ENCODE peak calls at places on chromosomes 13 and 19, in four cellular contexts. Q, E, F and X are unnamed samples.

GRCh38 chr13:27053902-27054595 is 117.6 kb downstream of the USP12 start:
- DNase-seq in Q (peak; percentile 82), E (no peak), F (peak; percentile 59), X (no peak)

GRCh38 chr19:1883784-1884183 is 1.5 kb downstream of the ABHD17A start:
- DNase-seq in Q (no peak), E (no peak), F (no peak), X (no peak)

GRCh38 chr13:101399365-101399764 is 16.9 kb downstream of the NALCN start:
- DNase-seq in Q (peak; percentile 46), E (no peak), F (no peak), X (no peak)

GRCh38 chr19:19101540-19101939 is 36.7 kb downstream of the TMEM161A start:
- DNase-seq in Q (no peak), E (no peak), F (no peak), X (no peak)

GRCh38 chr13:31119966-31120733 is 41.6 kb downstream of the HSPH1 start:
- DNase-seq in Q (peak; percentile 7), E (no peak), F (no peak), X (no peak)

GRCh38 chr13:27079421-27079958 is 92.1 kb downstream of the USP12 start:
- DNase-seq in Q (peak; percentile 54), E (no peak), F (peak; percentile 81), X (no peak)

GRCh38 chr19:32675720-32676185 is at the start of gene RGS9BP:
- DNase-seq in Q (peak; percentile 68), E (peak; percentile 75), F (no peak), X (peak; percentile 85)

GRCh38 chr13:46668302-46668720 is 115.3 kb downstream of the LRCH1 start:
- DNase-seq in Q (peak; percentile 93), E (peak; percentile 20), F (peak; percentile 54), X (peak; percentile 47)

GRCh38 chr19:1263198-1263597 is 5.9 kb upstream of the CIRBP start:
- DNase-seq in Q (no peak), E (no peak), F (no peak), X (peak; percentile 22)

GRCh38 chr13:94480672-94481145 is 1.2 kb upstream of the DCT start:
- DNase-seq in Q (peak; percentile 76), E (no peak), F (no peak), X (no peak)

GRCh38 chr19:33040994-33041827 is 23.5 kb downstream of the RHPN2 start:
- DNase-seq in Q (peak; percentile 66), E (peak; percentile 75), F (peak; percentile 24), X (no peak)

GRCh38 chr19:41588497-41589209 is 12.7 kb downstream of the CEACAM21 start:
- DNase-seq in Q (peak; percentile 49), E (peak; percentile 39), F (no peak), X (no peak)

GRCh38 chr13:28684257-28684656 is 25.3 kb downstream of the POMP start:
- DNase-seq in Q (no peak), E (no peak), F (no peak), X (no peak)

GRCh38 chr13:43431279-43431678 is 355.5 kb downstream of the ENOX1 start:
- DNase-seq in Q (peak; percentile 31), E (no peak), F (no peak), X (no peak)

GRCh38 chr19:49474545-49474930 is 523 bp downstream of the FLT3LG start:
- DNase-seq in Q (no peak), E (no peak), F (no peak), X (no peak)

GRCh38 chr13:23551213-23552008 is 18.8 kb upstream of the TNFRSF19 start:
- DNase-seq in Q (no peak), E (no peak), F (no peak), X (no peak)

GRCh38 chr19:47633516-47633915 is 24.6 kb downstream of the BICRA start:
- DNase-seq in Q (no peak), E (no peak), F (no peak), X (no peak)

GRCh38 chr13:99963832-99964339 is 7.7 kb downstream of the ZIC5 start:
- DNase-seq in Q (no peak), E (no peak), F (no peak), X (no peak)

GRCh38 chr19:47494211-47494547 is 10.2 kb upstream of the KPTN start:
- DNase-seq in Q (no peak), E (no peak), F (no peak), X (no peak)

GRCh38 chr19:6318772-6319171 is 14.6 kb downstream of the ACER1 start:
- DNase-seq in Q (peak; percentile 38), E (no peak), F (no peak), X (no peak)

GRCh38 chr19:14425696-14426138 is 6.6 kb upstream of the DDX39A start:
- DNase-seq in Q (peak; percentile 40), E (no peak), F (no peak), X (no peak)

GRCh38 chr19:1189419-1189818 is 15.4 kb upstream of the SBNO2 start:
- DNase-seq in Q (no peak), E (no peak), F (no peak), X (no peak)

GRCh38 chr13:100916943-100917342 is 242.3 kb upstream of the TMTC4 start:
- DNase-seq in Q (no peak), E (no peak), F (no peak), X (no peak)

GRCh38 chr19:34506026-34506370 is 24.4 kb downstream of the WTIP start:
- DNase-seq in Q (no peak), E (no peak), F (no peak), X (no peak)

GRCh38 chr13:47017476-47017875 is 120.6 kb upstream of the HTR2A start:
- DNase-seq in Q (peak; percentile 63), E (no peak), F (no peak), X (no peak)

GRCh38 chr13:95579303-95579702 is 26.8 kb downstream of the CLDN10 start:
- DNase-seq in Q (no peak), E (no peak), F (no peak), X (no peak)

GRCh38 chr19:40599331-40600085 is 1.7 kb upstream of the LTBP4 start:
- DNase-seq in Q (no peak), E (no peak), F (no peak), X (no peak)

GRCh38 chr19:48945415-48945814 is 9.3 kb upstream of the BAX start:
- DNase-seq in Q (no peak), E (no peak), F (no peak), X (no peak)

GRCh38 chr13:32736648-32737047 is 150.4 kb downstream of the PDS5B start:
- DNase-seq in Q (peak; percentile 33), E (no peak), F (no peak), X (no peak)

GRCh38 chr13:111312944-111313590 is 7.4 kb upstream of the TEX29 start:
- DNase-seq in Q (no peak), E (no peak), F (no peak), X (no peak)

GRCh38 chr19:55626350-55626749 is 2.0 kb upstream of the ZNF784 start:
- DNase-seq in Q (no peak), E (no peak), F (no peak), X (no peak)

GRCh38 chr19:51339313-51339686 is 2.6 kb downstream of the VSIG10L start:
- DNase-seq in Q (no peak), E (no peak), F (no peak), X (no peak)

GRCh38 chr19:51337861-51338562 is 3.9 kb downstream of the VSIG10L start:
- DNase-seq in Q (no peak), E (no peak), F (no peak), X (no peak)

GRCh38 chr19:51341066-51341465 is 873 bp downstream of the VSIG10L start:
- DNase-seq in Q (no peak), E (no peak), F (no peak), X (no peak)

GRCh38 chr19:51338563-51339312 is 3.2 kb downstream of the VSIG10L start:
- DNase-seq in Q (peak; percentile 82), E (peak; percentile 88), F (no peak), X (peak; percentile 86)

GRCh38 chr19:51339687-51340656 is 2.0 kb downstream of the VSIG10L start:
- DNase-seq in Q (peak; percentile 98), E (peak; percentile 98), F (peak; percentile 78), X (peak; percentile 99)
- TF ChIP-seq CTCF in Q (no peak), E (peak; percentile 43), F (no peak), X (no peak)

GRCh38 chr19:5130371-5131030 is 161.6 kb downstream of the KDM4B start:
- DNase-seq in Q (no peak), E (peak; percentile 29), F (no peak), X (no peak)
- H3K4me3 ChIP-seq in Q (no peak overlapping the region), E (no peak overlapping the region), F (no peak overlapping the region), X (no peak overlapping the region)

GRCh38 chr13:54196684-54197083 is 1168.1 kb downstream of the OLFM4 start:
- DNase-seq in Q (no peak), E (no peak), F (no peak), X (no peak)
- TF ChIP-seq CTCF in Q (no peak), E (no peak), F (no peak), X (no peak)

DNA sequence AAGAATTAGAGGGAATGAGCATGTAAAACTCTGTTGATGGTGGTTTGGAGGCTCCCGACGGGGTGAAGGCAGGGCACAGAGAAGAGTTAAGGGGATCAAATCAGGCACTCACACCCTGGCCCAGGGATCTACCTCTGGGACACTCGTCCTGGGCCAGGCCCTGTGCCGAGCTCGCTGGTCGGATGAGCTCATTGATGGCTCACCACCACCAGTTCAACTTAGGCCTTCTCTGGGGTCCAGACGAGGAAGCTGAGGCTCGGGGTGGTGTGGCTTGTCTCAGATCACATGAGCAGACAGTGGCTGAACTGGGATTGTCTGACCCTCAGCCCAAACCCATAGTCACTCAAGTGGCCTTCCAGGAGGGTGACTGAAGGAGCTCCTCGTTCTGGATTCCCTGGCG is 1.6 kb downstream of the NACC1 start:
- DNase-seq in Q (peak; percentile 43), E (no peak), F (no peak), X (no peak)
- H3K4me3 ChIP-seq in Q (peak overlapping the region; percentile 97), E (no peak overlapping the region), F (no peak overlapping the region), X (no peak overlapping the region)

GRCh38 chr19:51712461-51713081 is 11.2 kb downstream of the HAS1 start:
- DNase-seq in Q (peak; percentile 65), E (peak; percentile 34), F (no peak), X (no peak)
- TF ChIP-seq CTCF in Q (peak; percentile 55), E (peak; percentile 30), F (peak; percentile 43), X (peak; percentile 38)

DNA sequence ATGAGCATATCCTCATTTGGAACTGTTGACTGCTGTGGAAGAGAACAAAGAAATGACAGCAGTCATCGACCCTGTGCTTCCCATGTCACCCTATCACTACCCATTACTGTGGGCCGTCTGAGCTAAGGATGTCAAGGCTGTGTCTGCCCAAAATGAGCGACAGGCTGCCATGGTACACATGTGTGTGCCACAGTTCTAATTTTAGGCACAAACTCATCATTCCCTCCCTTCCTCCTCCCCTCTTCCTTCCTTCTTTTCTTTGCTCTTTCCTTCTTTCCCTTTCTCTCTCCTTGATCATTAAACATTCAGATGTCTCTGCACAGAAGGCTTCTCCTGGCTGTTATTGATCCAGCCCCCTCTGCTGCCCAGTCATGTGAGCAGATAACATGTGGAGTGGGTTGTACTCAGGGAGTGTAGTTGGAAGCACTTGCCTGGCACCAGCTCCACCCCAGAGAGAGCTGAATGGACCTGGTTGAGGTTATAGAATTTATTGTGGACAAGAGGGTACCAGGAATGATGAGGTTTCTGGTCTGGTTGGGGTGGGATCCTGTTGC is 6.3 kb downstream of the FGF9 start:
- DNase-seq in Q (no peak), E (no peak), F (no peak), X (no peak)
- H3K4me3 ChIP-seq in Q (no peak overlapping the region), E (no peak overlapping the region), F (no peak overlapping the region), X (no peak overlapping the region)

GRCh38 chr13:73722120-73722519 is 412.1 kb downstream of the KLF12 start:
- DNase-seq in Q (peak; percentile 67), E (no peak), F (peak; percentile 6), X (no peak)
- TF ChIP-seq CTCF in Q (peak; percentile 42), E (no peak), F (peak; percentile 52), X (no peak)

GRCh38 chr19:8576273-8576993 is 809 bp downstream of the MYO1F start:
- DNase-seq in Q (no peak), E (no peak), F (no peak), X (no peak)
- H3K4me3 ChIP-seq in Q (no peak overlapping the region), E (no peak overlapping the region), F (no peak overlapping the region), X (no peak overlapping the region)